ENCODE peak calls at places on chromosomes 4 and X, in four cellular contexts. One of them, this sample, is unnamed.

GRCh38 chr4:109816082-109816442 is 500 bp downstream of the GAR1 start:
- DNase-seq in GM10248: peak; percentile 13
- DNase-seq in heart right ventricle: no peak
- DNase-seq in WERI-Rb-1: peak; percentile 25
- DNase-seq in this sample: peak; percentile 7

GRCh38 chr4:119111296-119111695 is 24.3 kb upstream of the MYOZ2 start:
- DNase-seq in GM10248: no peak
- DNase-seq in WERI-Rb-1: no peak
- DNase-seq in heart right ventricle: no peak
- DNase-seq in this sample: no peak

GRCh38 chr4:34365891-34366290 is 1878.4 kb downstream of the ARAP2 start:
- DNase-seq in GM10248: no peak
- DNase-seq in heart right ventricle: no peak
- DNase-seq in WERI-Rb-1: no peak
- DNase-seq in this sample: no peak

GRCh38 chr4:16505726-16506125 is 279.5 kb upstream of the TAPT1 start:
- DNase-seq in WERI-Rb-1: peak; percentile 41
- DNase-seq in heart right ventricle: no peak
- DNase-seq in GM10248: no peak
- DNase-seq in this sample: peak; percentile 23

GRCh38 chr4:85812776-85813175 is 337.8 kb downstream of the ARHGAP24 start:
- DNase-seq in GM10248: no peak
- DNase-seq in WERI-Rb-1: no peak
- DNase-seq in heart right ventricle: no peak
- DNase-seq in this sample: no peak

GRCh38 chr4:45100936-45101818 is 374.8 kb upstream of the GNPDA2 start:
- DNase-seq in GM10248: no peak
- DNase-seq in heart right ventricle: no peak
- DNase-seq in WERI-Rb-1: no peak
- DNase-seq in this sample: peak; percentile 23

GRCh38 chr4:184548321-184548650 is 73.9 kb upstream of the IRF2 start:
- DNase-seq in heart right ventricle: no peak
- DNase-seq in GM10248: no peak
- DNase-seq in WERI-Rb-1: no peak
- DNase-seq in this sample: no peak

GRCh38 chr4:153083447-153083921 is 120.8 kb upstream of the TRIM2 start:
- DNase-seq in heart right ventricle: peak; percentile 52
- DNase-seq in GM10248: peak; percentile 72
- DNase-seq in WERI-Rb-1: peak; percentile 84
- DNase-seq in this sample: peak; percentile 83

GRCh38 chr4:179095585-179096228 is 1653.5 kb upstream of the AGA start:
- DNase-seq in heart right ventricle: peak; percentile 5
- DNase-seq in GM10248: no peak
- DNase-seq in WERI-Rb-1: no peak
- DNase-seq in this sample: peak; percentile 70

GRCh38 chr4:123417813-123418212 is 21.2 kb downstream of the SPRY1 start:
- DNase-seq in heart right ventricle: no peak
- DNase-seq in GM10248: no peak
- DNase-seq in WERI-Rb-1: no peak
- DNase-seq in this sample: no peak

GRCh38 chrX:136047001-136047642 is 61.9 kb downstream of the SLC9A6 start:
- DNase-seq in WERI-Rb-1: no peak
- DNase-seq in GM10248: no peak
- DNase-seq in heart right ventricle: no peak
- DNase-seq in this sample: no peak

GRCh38 chr4:150173420-150173819 is 95.2 kb downstream of the DCLK2 start:
- DNase-seq in WERI-Rb-1: no peak
- DNase-seq in GM10248: no peak
- DNase-seq in heart right ventricle: no peak
- DNase-seq in this sample: no peak

GRCh38 chrX:68703369-68703768 is 55.9 kb downstream of the STARD8 start:
- DNase-seq in heart right ventricle: peak; percentile 48
- DNase-seq in GM10248: no peak
- DNase-seq in WERI-Rb-1: no peak
- DNase-seq in this sample: no peak

GRCh38 chr4:6087669-6088068 is 69.4 kb upstream of the C4orf50 start:
- DNase-seq in heart right ventricle: peak; percentile 11
- DNase-seq in GM10248: no peak
- DNase-seq in WERI-Rb-1: peak; percentile 77
- DNase-seq in this sample: peak; percentile 55

GRCh38 chr4:168199262-168199957 is 107.1 kb downstream of the ANXA10 start:
- DNase-seq in heart right ventricle: no peak
- DNase-seq in WERI-Rb-1: no peak
- DNase-seq in GM10248: no peak
- DNase-seq in this sample: no peak

GRCh38 chr4:6467600-6467999 is 4.8 kb downstream of the PPP2R2C start:
- DNase-seq in WERI-Rb-1: no peak
- DNase-seq in heart right ventricle: no peak
- DNase-seq in GM10248: no peak
- DNase-seq in this sample: no peak

GRCh38 chr4:20493761-20494353 is 206.4 kb upstream of the PACRGL start:
- DNase-seq in GM10248: no peak
- DNase-seq in heart right ventricle: no peak
- DNase-seq in WERI-Rb-1: no peak
- DNase-seq in this sample: no peak

GRCh38 chr4:127656047-127656680 is 23.4 kb downstream of the INTU start:
- DNase-seq in WERI-Rb-1: no peak
- DNase-seq in heart right ventricle: no peak
- DNase-seq in GM10248: no peak
- DNase-seq in this sample: no peak

GRCh38 chrX:131703646-131704045 is 159.8 kb downstream of the OR13H1 start:
- DNase-seq in WERI-Rb-1: peak; percentile 17
- DNase-seq in GM10248: no peak
- DNase-seq in heart right ventricle: no peak
- DNase-seq in this sample: no peak

GRCh38 chr4:62909238-62909637 is 1500.0 kb downstream of the TECRL start:
- DNase-seq in GM10248: no peak
- DNase-seq in WERI-Rb-1: no peak
- DNase-seq in heart right ventricle: no peak
- DNase-seq in this sample: no peak

GRCh38 chr4:119260528-119260927 is 48.0 kb downstream of the USP53 start:
- DNase-seq in GM10248: no peak
- DNase-seq in WERI-Rb-1: no peak
- DNase-seq in heart right ventricle: no peak
- DNase-seq in this sample: no peak

GRCh38 chr4:110361921-110362320 is 114.0 kb upstream of the ENPEP start:
- DNase-seq in WERI-Rb-1: no peak
- DNase-seq in heart right ventricle: no peak
- DNase-seq in GM10248: no peak
- DNase-seq in this sample: peak; percentile 24

GRCh38 chrX:30880058-30880457 is 9.0 kb downstream of the TAB3 start:
- DNase-seq in GM10248: no peak
- DNase-seq in WERI-Rb-1: no peak
- DNase-seq in heart right ventricle: no peak
- DNase-seq in this sample: no peak

GRCh38 chr4:1469596-1470392 is 63.6 kb upstream of the NKX1-1 start:
- DNase-seq in GM10248: no peak
- DNase-seq in WERI-Rb-1: peak; percentile 6
- DNase-seq in heart right ventricle: no peak
- DNase-seq in this sample: no peak

GRCh38 chrX:107659768-107660167 is 31.5 kb downstream of the PRPS1 start:
- DNase-seq in heart right ventricle: no peak
- DNase-seq in WERI-Rb-1: no peak
- DNase-seq in GM10248: peak; percentile 24
- DNase-seq in this sample: peak; percentile 54

GRCh38 chr4:109134921-109135320 is 167.5 kb downstream of the COL25A1 start:
- DNase-seq in WERI-Rb-1: no peak
- DNase-seq in heart right ventricle: no peak
- DNase-seq in GM10248: no peak
- DNase-seq in this sample: no peak

GRCh38 chrX:154654372-154654771 is 993 bp upstream of the CTAG2 start:
- DNase-seq in WERI-Rb-1: no peak
- DNase-seq in GM10248: no peak
- DNase-seq in heart right ventricle: no peak
- DNase-seq in this sample: no peak

GRCh38 chrX:30887721-30888120 is 1.3 kb downstream of the TAB3 start:
- DNase-seq in GM10248: no peak
- DNase-seq in WERI-Rb-1: no peak
- DNase-seq in heart right ventricle: no peak
- DNase-seq in this sample: no peak

GRCh38 chrX:22392176-22392814 is 119.6 kb downstream of the CBLL2 start:
- DNase-seq in GM10248: no peak
- DNase-seq in heart right ventricle: no peak
- DNase-seq in WERI-Rb-1: no peak
- DNase-seq in this sample: no peak

GRCh38 chr4:114108869-114109268 is 129.4 kb upstream of the ARSJ start:
- DNase-seq in heart right ventricle: peak; percentile 10
- DNase-seq in WERI-Rb-1: peak; percentile 28
- DNase-seq in GM10248: no peak
- DNase-seq in this sample: peak; percentile 69
- TF ChIP-seq CTCF in heart right ventricle: no peak
- TF ChIP-seq CTCF in WERI-Rb-1: no peak
- TF ChIP-seq CTCF in GM10248: no peak
- TF ChIP-seq CTCF in this sample: no peak

GRCh38 chr4:141702472-141703182 is 66.2 kb downstream of the IL15 start:
- DNase-seq in WERI-Rb-1: no peak
- DNase-seq in GM10248: no peak
- DNase-seq in heart right ventricle: no peak
- DNase-seq in this sample: peak; percentile 22
- TF ChIP-seq CTCF in WERI-Rb-1: peak; percentile 41
- TF ChIP-seq CTCF in GM10248: peak; percentile 13
- TF ChIP-seq CTCF in heart right ventricle: no peak
- TF ChIP-seq CTCF in this sample: no peak

GRCh38 chrX:150363561-150364346 is 637 bp downstream of the MAMLD1 start:
- DNase-seq in heart right ventricle: peak; percentile 6
- DNase-seq in WERI-Rb-1: no peak
- DNase-seq in GM10248: no peak
- DNase-seq in this sample: peak; percentile 44
- TF ChIP-seq CTCF in heart right ventricle: no peak
- TF ChIP-seq CTCF in WERI-Rb-1: no peak
- TF ChIP-seq CTCF in GM10248: no peak
- TF ChIP-seq CTCF in this sample: no peak

GRCh38 chrX:28586891-28587635 is at the start of gene IL1RAPL1:
- DNase-seq in GM10248: no peak
- DNase-seq in WERI-Rb-1: peak; percentile 8
- DNase-seq in heart right ventricle: no peak
- DNase-seq in this sample: peak; percentile 51
- TF ChIP-seq CTCF in GM10248: no peak
- TF ChIP-seq CTCF in WERI-Rb-1: peak; percentile 17
- TF ChIP-seq CTCF in heart right ventricle: peak; percentile 26
- TF ChIP-seq CTCF in this sample: peak; percentile 14

DNA sequence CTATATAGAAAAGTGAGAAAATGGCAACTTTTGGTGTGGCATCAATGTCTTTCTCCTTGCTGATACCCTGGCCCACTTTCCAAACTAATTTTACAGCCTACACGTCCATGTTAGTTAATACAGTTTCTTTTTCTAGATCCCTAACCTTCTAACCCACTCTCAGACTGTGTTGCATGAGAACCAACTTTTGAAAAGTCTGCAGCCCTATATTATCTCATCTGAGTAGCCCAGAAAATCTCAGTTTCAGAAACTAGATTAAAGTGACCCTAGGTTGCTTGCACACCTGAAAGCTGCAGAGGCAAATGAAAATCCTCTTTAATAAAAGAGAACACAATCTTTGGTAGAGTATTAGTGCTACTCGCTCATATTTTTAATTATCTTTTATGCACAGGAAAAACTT is 371.6 kb upstream of the EMCN start:
- DNase-seq in heart right ventricle: no peak
- DNase-seq in WERI-Rb-1: no peak
- DNase-seq in GM10248: no peak
- DNase-seq in this sample: no peak
- TF ChIP-seq CTCF in heart right ventricle: no peak
- TF ChIP-seq CTCF in WERI-Rb-1: no peak
- TF ChIP-seq CTCF in GM10248: no peak
- TF ChIP-seq CTCF in this sample: no peak

GRCh38 chrX:18174209-18174608 is 46.5 kb downstream of the BEND2 start:
- DNase-seq in WERI-Rb-1: no peak
- DNase-seq in heart right ventricle: no peak
- DNase-seq in GM10248: no peak
- DNase-seq in this sample: no peak
- TF ChIP-seq CTCF in WERI-Rb-1: no peak
- TF ChIP-seq CTCF in heart right ventricle: no peak
- TF ChIP-seq CTCF in GM10248: no peak
- TF ChIP-seq CTCF in this sample: no peak